ENCODE peak calls at places on chromosomes 7 and 10, in nine cellular contexts. Z is ovary, X is adrenal gland, Q is cardiac muscle cell, O is aorta, M is iPS DF 6.9, F is mammary epithelial cell, E is SK-N-SH, D is lower lobe of right lung. I is an unnamed sample. For H3K36me3, the result is how much of the 10 kb centered on the place peaks cover.

GRCh38 chr7:13240349-13240748 is 552.9 kb downstream of the ARL4A start:
- DNase-seq in Z (no peak), X (no peak), Q (peak), O (no peak), M (peak), F (peak), E (no peak), D (no peak), I (no peak)

GRCh38 chr7:157394246-157395191 is 57.7 kb downstream of the DNAJB6 start:
- DNase-seq in Z (no peak), X (no peak), Q (no peak), O (no peak), M (no peak), F (peak), E (no peak), D (no peak), I (no peak)

GRCh38 chr7:1397491-1398327 is 61.6 kb downstream of the MICALL2 start:
- DNase-seq in Z (no peak), X (no peak), Q (peak), O (no peak), M (no peak), F (no peak), E (no peak), D (no peak), I (no peak)

GRCh38 chr7:41316410-41316809 is 386.5 kb downstream of the INHBA start:
- DNase-seq in Z (no peak), X (no peak), Q (no peak), O (no peak), M (no peak), F (no peak), E (no peak), D (no peak), I (no peak)

GRCh38 chr7:66460921-66461361 is 167.7 kb upstream of the KCTD7 start:
- DNase-seq in Z (no peak), X (no peak), Q (no peak), O (no peak), M (no peak), F (peak), E (no peak), D (no peak), I (no peak)

GRCh38 chr7:97027427-97028234 is 3.0 kb upstream of the DLX5 start:
- DNase-seq in Z (peak), X (peak), Q (peak), O (peak), M (no peak), F (peak), E (peak), D (peak), I (peak)

GRCh38 chr7:105808703-105809590 is 67.5 kb downstream of the ATXN7L1 start:
- DNase-seq in Z (no peak), X (no peak), Q (peak), O (peak), M (no peak), F (peak), E (no peak), D (peak), I (peak)

GRCh38 chr7:17095001-17095574 is 203.4 kb upstream of the AHR start:
- DNase-seq in Z (no peak), X (no peak), Q (peak), O (peak), M (no peak), F (peak), E (no peak), D (no peak), I (peak)

GRCh38 chr7:148299877-148300276 is 290.7 kb upstream of the C7orf33 start:
- DNase-seq in Z (no peak), X (no peak), Q (no peak), O (no peak), M (no peak), F (no peak), E (no peak), D (no peak), I (no peak)

GRCh38 chr10:33005322-33006282 is 47.6 kb upstream of the ITGB1 start:
- DNase-seq in Z (peak), X (peak), Q (peak), O (peak), M (peak), F (peak), E (peak), D (peak), I (peak)

GRCh38 chr10:103998803-103999202 is 31.9 kb downstream of the SLK start:
- DNase-seq in Z (no peak), X (no peak), Q (no peak), O (no peak), M (no peak), F (no peak), E (no peak), D (no peak), I (no peak)

GRCh38 chr7:141664450-141664849 is 37.5 kb downstream of the DENND11 start:
- DNase-seq in Z (no peak), X (no peak), Q (no peak), O (no peak), M (no peak), F (no peak), E (no peak), D (no peak), I (no peak)

GRCh38 chr10:123422261-123422660 is 243.9 kb upstream of the GPR26 start:
- DNase-seq in Z (no peak), X (no peak), Q (no peak), O (no peak), M (no peak), F (no peak), E (no peak), D (no peak), I (no peak)

GRCh38 chr10:100368721-100369120 is 21.7 kb downstream of the SCD start:
- DNase-seq in Z (no peak), X (no peak), Q (no peak), O (no peak), M (no peak), F (no peak), E (no peak), D (no peak), I (no peak)

GRCh38 chr7:82204694-82205093 is 238.9 kb downstream of the CACNA2D1 start:
- DNase-seq in Z (no peak), X (peak), Q (peak), O (peak), M (no peak), F (peak), E (no peak), D (no peak), I (no peak)

GRCh38 chr10:95236068-95236903 is 42.2 kb downstream of the ACSM6 start:
- DNase-seq in Z (no peak), X (no peak), Q (peak), O (no peak), M (no peak), F (peak), E (no peak), D (no peak), I (peak)

GRCh38 chr7:93923946-93924345 is 2.4 kb downstream of the GNG11 start:
- DNase-seq in Z (no peak), X (no peak), Q (no peak), O (no peak), M (no peak), F (no peak), E (no peak), D (no peak), I (no peak)

GRCh38 chr7:80093349-80093748 is 41.3 kb upstream of the GNAI1 start:
- DNase-seq in Z (no peak), X (no peak), Q (no peak), O (no peak), M (no peak), F (no peak), E (no peak), D (no peak), I (no peak)

GRCh38 chr10:75508239-75508813 is 76.9 kb downstream of the LRMDA start:
- DNase-seq in Z (no peak), X (no peak), Q (peak), O (no peak), M (no peak), F (peak), E (peak), D (no peak), I (no peak)

GRCh38 chr10:42790835-42791234 is 8.2 kb downstream of the BMS1 start:
- DNase-seq in Z (no peak), X (no peak), Q (no peak), O (no peak), M (no peak), F (no peak), E (no peak), D (no peak), I (no peak)
- H3K36me3 ChIP-seq in Z (under half), X (under half), Q (half or more), O (under half), M (under half), F (under half), E (half or more), D (half or more), I (half or more)

GRCh38 chr7:7970620-7971307 is 2.2 kb downstream of the GLCCI1 start:
- DNase-seq in Z (no peak), X (no peak), Q (no peak), O (no peak), M (no peak), F (peak), E (peak), D (no peak), I (no peak)

GRCh38 chr7:7970113-7970619 is 1.6 kb downstream of the GLCCI1 start:
- DNase-seq in Z (no peak), X (no peak), Q (no peak), O (no peak), M (no peak), F (no peak), E (peak), D (no peak), I (no peak)

GRCh38 chr7:7971308-7972040 is 2.9 kb downstream of the GLCCI1 start:
- DNase-seq in Z (no peak), X (no peak), Q (no peak), O (no peak), M (no peak), F (no peak), E (no peak), D (no peak), I (no peak)

GRCh38 chr7:7972927-7973594 is 4.5 kb downstream of the GLCCI1 start:
- DNase-seq in Z (no peak), X (no peak), Q (no peak), O (no peak), M (no peak), F (no peak), E (no peak), D (no peak), I (no peak)

GRCh38 chr7:7972128-7972527 is 3.5 kb downstream of the GLCCI1 start:
- DNase-seq in Z (no peak), X (no peak), Q (no peak), O (no peak), M (no peak), F (no peak), E (peak), D (no peak), I (no peak)
- H3K4me3 ChIP-seq in Z (no peak), X (no peak), Q (no peak), O (peak), M (no peak), F (no peak), E (peak), D (peak), I (peak)

GRCh38 chr10:63169624-63170023 is 36.5 kb downstream of the NRBF2 start:
- DNase-seq in Z (no peak), X (no peak), Q (no peak), O (no peak), M (no peak), F (no peak), E (no peak), D (no peak), I (no peak)

GRCh38 chr10:63171926-63172325 is 38.8 kb downstream of the NRBF2 start:
- DNase-seq in Z (no peak), X (no peak), Q (no peak), O (no peak), M (no peak), F (no peak), E (no peak), D (no peak), I (no peak)

GRCh38 chr10:63169063-63169462 is 35.9 kb downstream of the NRBF2 start:
- DNase-seq in Z (no peak), X (no peak), Q (no peak), O (no peak), M (no peak), F (no peak), E (no peak), D (no peak), I (no peak)

GRCh38 chr10:63173468-63174227 is 40.5 kb downstream of the NRBF2 start:
- DNase-seq in Z (no peak), X (no peak), Q (no peak), O (no peak), M (no peak), F (no peak), E (no peak), D (no peak), I (no peak)

GRCh38 chr10:63171255-63171654 is 38.1 kb downstream of the NRBF2 start:
- DNase-seq in Z (no peak), X (no peak), Q (no peak), O (no peak), M (no peak), F (no peak), E (no peak), D (no peak), I (no peak)
- H3K36me3 ChIP-seq in Z (under half), X (under half), Q (under half), O (under half), M (under half), F (under half), E (half or more), D (half or more), I (under half)

DNA sequence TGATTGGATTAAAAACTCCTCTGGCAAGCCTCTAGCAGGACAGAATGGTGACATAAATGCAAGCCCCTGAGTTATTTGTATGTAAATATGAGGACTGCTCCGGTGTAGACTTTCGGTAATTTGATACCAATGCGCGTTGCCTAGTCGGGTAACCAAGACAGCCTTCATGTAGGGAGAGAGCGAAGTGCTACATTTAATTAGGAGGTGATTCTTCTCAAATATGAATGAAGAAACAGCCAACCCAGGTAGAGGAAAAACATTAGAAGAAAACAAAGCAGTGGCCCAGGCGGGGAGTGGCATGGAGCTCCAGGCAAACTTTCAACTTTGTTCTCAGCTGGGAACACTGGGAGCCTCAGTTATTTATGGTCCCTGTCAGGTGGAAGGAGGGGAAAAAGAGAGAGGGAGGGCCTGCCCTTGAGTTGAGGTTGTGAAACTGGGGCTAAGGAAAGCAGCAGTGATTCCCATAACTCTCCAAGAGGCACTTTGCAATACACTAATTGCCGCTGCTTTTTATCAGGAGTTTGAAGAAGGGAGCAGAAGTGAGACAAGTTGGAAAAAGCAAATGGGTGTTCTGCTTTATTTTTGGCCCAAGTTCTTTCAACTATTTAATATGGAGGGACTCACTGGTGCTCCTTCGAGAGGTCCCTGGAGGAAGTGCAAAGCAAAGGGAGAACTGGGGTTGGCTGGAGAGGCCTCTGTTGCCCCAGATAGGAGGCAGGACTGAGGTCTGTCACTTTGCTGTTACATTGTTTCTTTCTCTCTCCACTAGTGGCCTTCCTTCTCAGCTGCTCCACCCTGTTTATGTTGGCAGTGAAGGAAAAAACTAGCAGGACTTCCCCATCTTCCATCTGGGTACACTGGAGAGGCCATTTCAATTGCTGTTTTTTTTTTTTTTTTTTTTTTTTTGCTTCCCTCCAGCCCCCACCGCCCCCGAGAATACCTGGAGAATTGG is 234.6 kb upstream of the CCDC6 start:
- DNase-seq in Z (peak), X (peak), Q (peak), O (no peak), M (peak), F (no peak), E (no peak), D (no peak), I (no peak)
- H3K4me3 ChIP-seq in Z (peak), X (no peak), Q (peak), O (no peak), M (peak), F (no peak), E (no peak), D (no peak), I (no peak)